ENCODE peak calls at places on chromosomes 1 and 21, in four cellular contexts. Z, G, S and L are unnamed samples.

GRCh38 chr21:42047821-42048613 is 23.1 kb upstream of the UMODL1 start:
- DNase-seq in Z (peak), G (no peak), S (no peak), L (no peak)

GRCh38 chr1:214386747-214387146 is 105.8 kb downstream of the SMYD2 start:
- DNase-seq in Z (no peak), S (peak), G (peak), L (no peak)

GRCh38 chr1:59674605-59675004 is 140.1 kb upstream of the HOOK1 start:
- DNase-seq in G (no peak), Z (no peak), S (no peak), L (no peak)

GRCh38 chr1:239025223-239025622 is 361.1 kb upstream of the CHRM3 start:
- DNase-seq in Z (no peak), S (no peak), G (no peak), L (no peak)

GRCh38 chr1:97936976-97937375 is 16.1 kb upstream of the DPYD start:
- DNase-seq in Z (no peak), S (no peak), G (no peak), L (no peak)

GRCh38 chr1:166884971-166885370 is 8.9 kb upstream of the TADA1 start:
- DNase-seq in Z (no peak), S (peak), G (no peak), L (no peak)

GRCh38 chr21:44556879-44557278 is 1.7 kb downstream of the KRTAP10-3 start:
- DNase-seq in Z (no peak), G (no peak), S (no peak), L (no peak)

GRCh38 chr1:111190931-111191451 is 9.5 kb downstream of the DENND2D start:
- DNase-seq in G (no peak), S (no peak), Z (no peak), L (no peak)

GRCh38 chr21:42676799-42677198 is 23.4 kb downstream of the PDE9A start:
- DNase-seq in S (no peak), Z (no peak), G (no peak), L (no peak)

GRCh38 chr1:22120469-22120790 is 22.5 kb downstream of the WNT4 start:
- DNase-seq in S (no peak), G (no peak), Z (no peak), L (no peak)

GRCh38 chr1:32960819-32961355 is 3.7 kb downstream of the RNF19B start:
- DNase-seq in G (no peak), S (no peak), Z (no peak), L (no peak)

GRCh38 chr1:156421062-156421938 is 52.3 kb downstream of the RHBG start:
- DNase-seq in G (peak), Z (peak), S (peak), L (peak)

GRCh38 chr1:1748686-1749321 is 24.6 kb upstream of the CDK11A start:
- DNase-seq in Z (no peak), G (no peak), S (no peak), L (peak)

GRCh38 chr1:25462732-25463131 is 32.0 kb downstream of the MACO1 start:
- DNase-seq in Z (no peak), S (no peak), G (no peak), L (no peak)

GRCh38 chr1:155294520-155295182 is 6.6 kb downstream of the PKLR start:
- DNase-seq in Z (no peak), G (peak), S (no peak), L (no peak)

GRCh38 chr21:40120944-40121575 is 253.8 kb downstream of the PCP4 start:
- DNase-seq in Z (no peak), S (no peak), G (no peak), L (peak)

GRCh38 chr1:74847720-74848119 is 114.8 kb downstream of the TYW3 start:
- DNase-seq in G (no peak), Z (no peak), S (no peak), L (no peak)

GRCh38 chr1:8197493-8198282 is 120.2 kb upstream of the SLC45A1 start:
- DNase-seq in S (no peak), G (no peak), Z (peak), L (peak)

GRCh38 chr1:119516680-119517079 is 9.7 kb downstream of the HSD3B1 start:
- DNase-seq in S (no peak), Z (no peak), G (peak), L (no peak)

GRCh38 chr1:201119206-201119814 is 7.1 kb upstream of the CACNA1S start:
- DNase-seq in S (peak), Z (no peak), G (peak), L (peak)

GRCh38 chr1:111990026-111990877 is 784 bp upstream of the KCND3 start:
- DNase-seq in G (peak), S (no peak), Z (peak), L (no peak)

GRCh38 chr1:114003431-114003830 is 24.2 kb downstream of the OLFML3 start:
- DNase-seq in S (no peak), G (no peak), Z (no peak), L (no peak)

GRCh38 chr1:218380125-218380977 is 35.2 kb downstream of the TGFB2 start:
- DNase-seq in Z (no peak), G (no peak), S (no peak), L (no peak)

GRCh38 chr1:89598450-89599331 is 34.2 kb upstream of the LRRC8C start:
- DNase-seq in Z (no peak), G (peak), S (peak), L (peak)

GRCh38 chr1:119007672-119008482 is 19.7 kb upstream of the TBX15 start:
- DNase-seq in Z (no peak), G (peak), S (no peak), L (no peak)

GRCh38 chr1:31755197-31755611 is 8.9 kb downstream of the ADGRB2 start:
- DNase-seq in Z (peak), S (no peak), G (no peak), L (no peak)

GRCh38 chr1:55367273-55367672 is 152.1 kb upstream of the USP24 start:
- DNase-seq in G (no peak), S (no peak), Z (no peak), L (no peak)

GRCh38 chr1:27205819-27206218 is 28.6 kb upstream of the WDTC1 start:
- DNase-seq in G (no peak), Z (no peak), S (no peak), L (peak)

GRCh38 chr1:165928075-165928731 is 100.8 kb downstream of the UCK2 start:
- DNase-seq in G (peak), Z (no peak), S (peak), L (peak)

GRCh38 chr1:149936992-149937705 is 470 bp upstream of the MTMR11 start:
- DNase-seq in Z (no peak), G (no peak), S (no peak), L (no peak)

GRCh38 chr1:72846476-72846875 is 564.1 kb upstream of the NEGR1 start:
- DNase-seq in S (no peak), G (no peak), Z (no peak), L (no peak)

GRCh38 chr1:20936216-20936615 is 149.1 kb upstream of the HP1BP3 start:
- DNase-seq in S (no peak), Z (no peak), G (no peak), L (no peak)

GRCh38 chr1:15260418-15261154 is 13.6 kb downstream of the FHAD1 start:
- DNase-seq in Z (no peak), S (no peak), G (peak), L (peak)

GRCh38 chr21:34552324-34553198 is 40.6 kb upstream of the KCNE1 start:
- DNase-seq in G (no peak), Z (no peak), S (no peak), L (no peak)

GRCh38 chr1:176203735-176204134 is 3.4 kb downstream of the COP1 start:
- DNase-seq in S (no peak), Z (no peak), G (no peak), L (no peak)

GRCh38 chr1:89044970-89045695 is 19.9 kb downstream of the GBP1 start:
- DNase-seq in S (no peak), G (no peak), Z (no peak), L (no peak)

GRCh38 chr1:209564904-209565303 is 18.6 kb upstream of the CAMK1G start:
- DNase-seq in S (no peak), G (no peak), Z (no peak), L (no peak)

GRCh38 chr1:8517579-8518489 is 199.9 kb downstream of the SLC45A1 start:
- DNase-seq in Z (no peak), S (no peak), G (no peak), L (peak)

GRCh38 chr1:34929497-34929852 is at the start of gene DLGAP3:
- DNase-seq in Z (no peak), S (no peak), G (peak), L (peak)

GRCh38 chr1:96538001-96538649 is 183.5 kb upstream of the PTBP2 start:
- DNase-seq in G (no peak), Z (peak), S (no peak), L (no peak)
- H3K27ac ChIP-seq in G (no peak), Z (peak), S (no peak), L (no peak)

GRCh38 chr1:178282949-178283367 is 189.1 kb downstream of the RASAL2 start:
- DNase-seq in Z (no peak), G (no peak), S (no peak), L (peak)
- H3K27ac ChIP-seq in Z (no peak), G (peak), S (no peak), L (no peak)

GRCh38 chr1:153032677-153033308 is 1.8 kb downstream of the SPRR1B start:
- DNase-seq in S (no peak), Z (no peak), G (peak), L (no peak)

GRCh38 chr1:153032073-153032472 is 1.1 kb downstream of the SPRR1B start:
- DNase-seq in G (no peak), Z (no peak), S (no peak), L (no peak)

GRCh38 chr1:153028771-153029170 is 2.2 kb upstream of the SPRR1B start:
- DNase-seq in Z (no peak), S (no peak), G (no peak), L (no peak)

GRCh38 chr1:153035211-153035610 is 4.2 kb downstream of the SPRR1B start:
- DNase-seq in S (no peak), G (no peak), Z (no peak), L (no peak)

GRCh38 chr1:153030895-153031294 is at the start of gene SPRR1B:
- DNase-seq in G (no peak), S (no peak), Z (no peak), L (no peak)
- H3K27ac ChIP-seq in G (no peak), S (no peak), Z (no peak), L (no peak)

GRCh38 chr1:17596186-17596585 is 56.7 kb downstream of the ARHGEF10L start:
- DNase-seq in G (no peak), S (no peak), Z (no peak), L (no peak)
- H3K27ac ChIP-seq in G (no peak), S (no peak), Z (no peak), L (no peak)

DNA sequence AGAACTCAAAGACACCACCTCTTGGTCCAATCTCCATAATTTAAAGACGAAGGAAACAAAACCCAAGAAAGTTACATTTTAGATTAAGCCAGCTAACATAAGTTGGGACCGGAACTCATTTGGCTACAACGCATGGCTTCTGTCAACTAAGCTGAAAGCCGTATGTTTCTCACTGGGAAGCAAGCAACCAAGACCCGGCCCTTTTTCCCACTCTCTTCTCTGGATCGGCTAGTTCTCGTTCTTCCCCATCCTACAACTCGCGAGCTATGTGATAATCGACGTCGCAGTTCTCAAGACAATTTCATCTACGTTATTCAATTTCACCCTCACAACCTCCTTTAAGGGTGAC is 601 bp downstream of the CCT8 start:
- DNase-seq in S (no peak), Z (no peak), G (no peak), L (peak)
- H3K27ac ChIP-seq in S (peak), Z (peak), G (peak), L (peak)

GRCh38 chr1:56535362-56535761 is 44.0 kb downstream of the PLPP3 start:
- DNase-seq in G (no peak), Z (no peak), S (no peak), L (no peak)
- H3K27ac ChIP-seq in G (peak), Z (peak), S (no peak), L (no peak)

GRCh38 chr1:154154534-154155181 is at the start of gene NUP210L:
- DNase-seq in S (no peak), Z (peak), G (peak), L (peak)
- H3K27ac ChIP-seq in S (peak), Z (peak), G (no peak), L (peak)